ENCODE peak calls at places on chromosomes 16 and 17, in six cellular contexts. One of them, this sample, is unnamed.
A peak's percentile ranks its signal among the peaks of the same experiment; 100 is the strongest.

GRCh38 chr16:67767953-67768352 is 38.4 kb downstream of the RANBP10 start:
- DNase-seq in HCT116: no peak
- DNase-seq in adipocyte: peak; percentile 66
- DNase-seq in thoracic aorta: no peak
- DNase-seq in fibroblast of lung: peak; percentile 80
- DNase-seq in psoas muscle: no peak
- DNase-seq in this sample: peak; percentile 65

GRCh38 chr17:79691931-79692330 is 38.8 kb upstream of the ENPP7 start:
- DNase-seq in psoas muscle: peak; percentile 47
- DNase-seq in HCT116: no peak
- DNase-seq in adipocyte: no peak
- DNase-seq in thoracic aorta: no peak
- DNase-seq in fibroblast of lung: no peak
- DNase-seq in this sample: peak; percentile 64

GRCh38 chr17:43803758-43804157 is 23.5 kb downstream of the CFAP97D1 start:
- DNase-seq in thoracic aorta: no peak
- DNase-seq in fibroblast of lung: no peak
- DNase-seq in adipocyte: no peak
- DNase-seq in HCT116: no peak
- DNase-seq in psoas muscle: no peak
- DNase-seq in this sample: peak; percentile 27

GRCh38 chr16:29009050-29009837 is 24.4 kb downstream of the LAT start:
- DNase-seq in thoracic aorta: no peak
- DNase-seq in psoas muscle: no peak
- DNase-seq in fibroblast of lung: no peak
- DNase-seq in adipocyte: no peak
- DNase-seq in HCT116: no peak
- DNase-seq in this sample: no peak

GRCh38 chr17:65290041-65290440 is 152.9 kb downstream of the RGS9 start:
- DNase-seq in adipocyte: no peak
- DNase-seq in fibroblast of lung: no peak
- DNase-seq in psoas muscle: no peak
- DNase-seq in thoracic aorta: no peak
- DNase-seq in HCT116: no peak
- DNase-seq in this sample: no peak

GRCh38 chr16:4315185-4316102 is at the start of gene GLIS2:
- DNase-seq in adipocyte: peak; percentile 93
- DNase-seq in HCT116: peak; percentile 28
- DNase-seq in fibroblast of lung: peak; percentile 86
- DNase-seq in psoas muscle: peak; percentile 80
- DNase-seq in thoracic aorta: no peak
- DNase-seq in this sample: peak; percentile 87

GRCh38 chr17:59287452-59287851 is 44.0 kb upstream of the YPEL2 start:
- DNase-seq in HCT116: peak; percentile 27
- DNase-seq in adipocyte: no peak
- DNase-seq in thoracic aorta: no peak
- DNase-seq in fibroblast of lung: peak; percentile 13
- DNase-seq in psoas muscle: no peak
- DNase-seq in this sample: peak; percentile 17

GRCh38 chr16:84360170-84360569 is 8.2 kb upstream of the ATP2C2 start:
- DNase-seq in psoas muscle: no peak
- DNase-seq in adipocyte: no peak
- DNase-seq in fibroblast of lung: no peak
- DNase-seq in thoracic aorta: no peak
- DNase-seq in HCT116: no peak
- DNase-seq in this sample: no peak

DNA sequence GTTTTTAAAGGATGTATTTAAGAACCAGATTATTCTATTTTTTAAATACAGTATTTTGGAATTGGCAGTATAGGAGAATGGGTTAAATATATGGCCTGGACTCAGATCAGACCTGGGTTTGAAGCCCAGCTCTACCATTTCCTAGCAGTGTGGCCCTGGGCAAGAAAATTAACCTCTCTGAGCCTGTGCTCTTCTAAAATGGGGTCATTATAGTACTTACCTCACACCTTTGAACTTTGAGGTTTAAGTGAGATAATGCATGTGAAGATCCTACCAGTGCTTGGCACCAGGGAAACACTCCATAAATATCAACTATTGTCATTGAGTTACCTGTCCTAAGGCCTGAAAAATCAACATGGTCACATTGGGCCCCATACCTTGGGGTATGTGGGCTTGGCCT is 93.4 kb upstream of the WSB1 start:
- DNase-seq in fibroblast of lung: no peak
- DNase-seq in HCT116: no peak
- DNase-seq in adipocyte: no peak
- DNase-seq in thoracic aorta: no peak
- DNase-seq in psoas muscle: no peak
- DNase-seq in this sample: no peak
- H3K9me3 ChIP-seq in fibroblast of lung: no peaks in the 10 kb centered on the region
- H3K9me3 ChIP-seq in HCT116: no peaks in the 10 kb centered on the region
- H3K9me3 ChIP-seq in adipocyte: no peaks in the 10 kb centered on the region
- H3K9me3 ChIP-seq in thoracic aorta: no peaks in the 10 kb centered on the region
- H3K9me3 ChIP-seq in psoas muscle: no peaks in the 10 kb centered on the region
- H3K9me3 ChIP-seq in this sample: peaks cover 5% of the 10 kb centered on the region

DNA sequence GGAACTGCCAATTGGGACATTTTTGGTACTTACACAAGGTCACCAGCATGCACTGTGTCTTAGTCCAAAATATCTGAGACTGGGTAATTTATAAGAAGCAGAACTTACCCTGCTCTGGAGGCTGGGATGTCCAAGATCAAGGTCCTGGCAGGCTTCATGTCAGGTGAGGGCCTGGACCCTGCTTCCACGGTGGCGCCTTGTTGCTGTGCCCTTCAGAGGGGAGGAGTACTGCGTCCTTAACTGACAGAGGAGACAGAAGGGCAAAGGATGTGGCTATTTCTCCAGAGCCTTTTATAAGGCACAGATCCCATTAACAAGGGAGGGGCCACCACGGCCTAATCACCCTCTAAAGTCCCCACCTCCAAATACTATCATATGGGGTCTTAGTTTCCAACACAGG is 178.9 kb downstream of the C16orf95 start:
- DNase-seq in HCT116: no peak
- DNase-seq in psoas muscle: no peak
- DNase-seq in adipocyte: no peak
- DNase-seq in fibroblast of lung: no peak
- DNase-seq in thoracic aorta: no peak
- DNase-seq in this sample: no peak
- H3K27me3 ChIP-seq in HCT116: no peaks in the 10 kb centered on the region
- H3K27me3 ChIP-seq in psoas muscle: peaks cover 2% of the 10 kb centered on the region
- H3K27me3 ChIP-seq in adipocyte: no peaks in the 10 kb centered on the region
- H3K27me3 ChIP-seq in fibroblast of lung: no peaks in the 10 kb centered on the region
- H3K27me3 ChIP-seq in thoracic aorta: no peaks in the 10 kb centered on the region
- H3K27me3 ChIP-seq in this sample: no peaks in the 10 kb centered on the region

GRCh38 chr17:81286491-81287145 is 8.5 kb downstream of the SLC38A10 start:
- DNase-seq in psoas muscle: no peak
- DNase-seq in fibroblast of lung: no peak
- DNase-seq in adipocyte: no peak
- DNase-seq in HCT116: no peak
- DNase-seq in thoracic aorta: no peak
- DNase-seq in this sample: no peak

GRCh38 chr17:81287155-81287554 is 8.0 kb downstream of the SLC38A10 start:
- DNase-seq in HCT116: no peak
- DNase-seq in fibroblast of lung: no peak
- DNase-seq in psoas muscle: no peak
- DNase-seq in adipocyte: no peak
- DNase-seq in thoracic aorta: no peak
- DNase-seq in this sample: no peak

GRCh38 chr17:81287741-81288430 is 7.2 kb downstream of the SLC38A10 start:
- DNase-seq in thoracic aorta: no peak
- DNase-seq in psoas muscle: no peak
- DNase-seq in HCT116: no peak
- DNase-seq in fibroblast of lung: no peak
- DNase-seq in adipocyte: no peak
- DNase-seq in this sample: no peak

GRCh38 chr17:81285179-81285878 is 9.8 kb downstream of the SLC38A10 start:
- DNase-seq in adipocyte: peak; percentile 24
- DNase-seq in thoracic aorta: no peak
- DNase-seq in HCT116: no peak
- DNase-seq in psoas muscle: peak; percentile 81
- DNase-seq in fibroblast of lung: peak; percentile 21
- DNase-seq in this sample: no peak

DNA sequence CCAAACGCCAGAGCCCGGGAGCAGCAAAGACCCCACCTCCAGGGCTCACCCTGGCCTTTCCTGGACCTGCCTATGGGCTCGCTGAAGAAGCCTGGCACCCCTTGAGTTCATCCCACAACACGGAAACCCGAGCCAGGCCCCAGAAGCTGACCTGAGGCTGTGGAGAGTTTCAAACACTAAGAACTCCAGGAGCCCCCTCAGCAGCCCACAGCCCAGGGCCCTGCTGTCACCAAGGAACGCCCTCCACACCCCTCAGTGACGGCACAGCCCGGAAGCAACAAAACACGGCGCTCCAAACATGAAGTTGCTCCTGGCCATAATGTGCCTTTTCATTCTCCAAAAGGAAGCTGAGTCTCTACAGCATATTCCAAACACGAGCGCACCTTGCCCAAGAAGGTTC is 9.2 kb downstream of the SLC38A10 start:
- DNase-seq in fibroblast of lung: no peak
- DNase-seq in adipocyte: no peak
- DNase-seq in HCT116: no peak
- DNase-seq in psoas muscle: no peak
- DNase-seq in thoracic aorta: no peak
- DNase-seq in this sample: no peak
- H3K36me3 ChIP-seq in fibroblast of lung: peaks cover 12% of the 10 kb centered on the region
- H3K36me3 ChIP-seq in adipocyte: peaks cover 47% of the 10 kb centered on the region
- H3K36me3 ChIP-seq in HCT116: peaks cover 33% of the 10 kb centered on the region
- H3K36me3 ChIP-seq in psoas muscle: peaks cover 29% of the 10 kb centered on the region
- H3K36me3 ChIP-seq in thoracic aorta: peaks cover 13% of the 10 kb centered on the region
- H3K36me3 ChIP-seq in this sample: peaks cover 43% of the 10 kb centered on the region

DNA sequence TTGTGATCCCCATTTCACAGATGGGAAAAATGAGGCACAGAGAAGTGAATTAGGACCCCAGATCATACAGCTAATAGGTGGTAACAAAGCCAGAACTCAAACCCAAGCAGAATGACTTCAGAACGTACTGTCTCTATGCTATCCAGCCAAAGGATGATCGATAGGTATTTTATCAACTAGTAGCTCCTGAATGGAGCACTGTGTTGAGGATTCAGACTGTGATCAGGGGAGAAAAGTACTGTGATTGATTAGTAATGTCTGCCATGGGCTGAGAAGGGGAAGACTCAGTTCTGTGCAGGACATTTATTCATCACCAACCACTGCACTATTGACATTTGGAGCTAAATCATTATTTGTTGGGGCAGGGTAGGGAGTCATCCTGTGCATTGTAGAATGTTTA is 38.7 kb downstream of the CACNG4 start:
- DNase-seq in adipocyte: no peak
- DNase-seq in psoas muscle: no peak
- DNase-seq in thoracic aorta: no peak
- DNase-seq in HCT116: no peak
- DNase-seq in fibroblast of lung: no peak
- DNase-seq in this sample: no peak
- H3K9me3 ChIP-seq in adipocyte: peaks cover 4% of the 10 kb centered on the region
- H3K9me3 ChIP-seq in psoas muscle: no peaks in the 10 kb centered on the region
- H3K9me3 ChIP-seq in thoracic aorta: no peaks in the 10 kb centered on the region
- H3K9me3 ChIP-seq in HCT116: no peaks in the 10 kb centered on the region
- H3K9me3 ChIP-seq in fibroblast of lung: no peaks in the 10 kb centered on the region
- H3K9me3 ChIP-seq in this sample: no peaks in the 10 kb centered on the region

DNA sequence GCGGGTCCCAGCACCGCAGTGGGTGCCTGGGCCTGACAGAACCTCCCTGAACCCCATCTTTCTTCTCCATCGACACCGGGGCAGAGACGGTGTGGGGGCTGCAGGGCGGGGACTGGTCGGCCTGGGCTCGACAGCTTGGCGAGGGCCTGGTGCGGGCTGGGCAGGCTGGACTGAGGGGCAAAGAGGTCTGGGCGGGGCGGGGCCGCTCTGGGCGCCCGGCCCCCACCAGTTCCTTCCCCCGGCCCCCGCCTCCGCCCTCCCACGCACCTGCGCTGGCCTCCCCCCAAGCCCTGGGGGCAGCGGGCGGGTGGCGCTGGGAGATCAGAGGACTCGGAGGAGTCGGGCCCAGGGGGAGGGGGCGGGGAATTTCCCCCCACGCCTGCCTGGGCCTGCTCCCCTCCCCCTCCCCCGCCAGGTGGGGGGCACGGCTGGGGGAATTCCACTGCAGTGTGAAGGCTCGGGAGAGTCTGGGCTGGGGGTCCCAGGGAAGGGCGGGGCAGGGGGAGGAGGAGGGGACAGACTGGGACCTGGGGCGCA is 933 bp upstream of the KREMEN2 start:
- DNase-seq in thoracic aorta: no peak
- DNase-seq in fibroblast of lung: no peak
- DNase-seq in HCT116: no peak
- DNase-seq in psoas muscle: no peak
- DNase-seq in adipocyte: no peak
- DNase-seq in this sample: no peak
- H3K27me3 ChIP-seq in thoracic aorta: peaks cover 36% of the 10 kb centered on the region
- H3K27me3 ChIP-seq in fibroblast of lung: peaks cover 51% of the 10 kb centered on the region
- H3K27me3 ChIP-seq in HCT116: no peaks in the 10 kb centered on the region
- H3K27me3 ChIP-seq in psoas muscle: peaks cover 37% of the 10 kb centered on the region
- H3K27me3 ChIP-seq in adipocyte: peaks cover 45% of the 10 kb centered on the region
- H3K27me3 ChIP-seq in this sample: peaks cover 32% of the 10 kb centered on the region

GRCh38 chr17:7676533-7676932 is 10.8 kb downstream of the TP53 start:
- DNase-seq in thoracic aorta: no peak
- DNase-seq in adipocyte: no peak
- DNase-seq in fibroblast of lung: no peak
- DNase-seq in psoas muscle: no peak
- DNase-seq in HCT116: no peak
- DNase-seq in this sample: no peak
- H3K36me3 ChIP-seq in thoracic aorta: peaks cover 36% of the 10 kb centered on the region
- H3K36me3 ChIP-seq in adipocyte: peaks cover 37% of the 10 kb centered on the region
- H3K36me3 ChIP-seq in fibroblast of lung: peaks cover 12% of the 10 kb centered on the region
- H3K36me3 ChIP-seq in psoas muscle: peaks cover 50% of the 10 kb centered on the region
- H3K36me3 ChIP-seq in HCT116: peaks cover 24% of the 10 kb centered on the region
- H3K36me3 ChIP-seq in this sample: peaks cover 4% of the 10 kb centered on the region

DNA sequence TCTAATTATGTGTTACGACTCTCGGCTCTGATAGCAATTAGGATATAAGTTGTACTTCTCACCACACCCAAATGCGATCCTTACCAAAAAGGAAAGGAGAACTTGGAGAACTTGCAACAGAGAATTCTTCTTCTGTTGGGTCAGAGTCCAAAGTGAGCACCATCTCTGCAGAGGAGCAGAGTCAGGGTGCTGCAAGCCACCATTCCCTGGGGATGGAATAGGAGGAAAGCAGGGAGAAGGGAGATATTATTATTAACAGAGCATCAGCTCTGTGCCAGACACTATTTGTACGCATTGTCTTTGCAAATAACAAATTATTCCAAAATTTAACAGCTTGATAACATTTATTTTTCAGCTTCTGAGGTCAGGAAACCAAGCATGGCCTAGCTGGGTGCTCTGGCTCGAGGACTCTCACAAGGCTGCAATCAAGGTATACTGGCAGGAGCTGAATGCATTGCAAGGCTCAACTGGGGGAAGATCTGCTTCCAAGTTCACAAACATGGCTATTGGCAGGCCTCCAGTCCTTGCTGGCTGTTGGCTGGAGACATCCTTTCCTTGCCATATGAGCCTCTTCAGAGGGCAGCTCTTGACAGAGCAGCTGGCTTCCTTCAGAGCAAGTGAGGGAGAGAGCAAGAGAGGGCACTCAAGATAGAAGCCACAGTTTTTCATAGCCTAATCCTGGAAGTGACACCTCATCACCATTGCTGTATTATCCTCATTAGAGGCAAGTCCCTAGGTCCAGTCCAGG is 296.2 kb upstream of the CDH5 start:
- DNase-seq in psoas muscle: peak; percentile 32
- DNase-seq in HCT116: no peak
- DNase-seq in adipocyte: peak; percentile 81
- DNase-seq in fibroblast of lung: peak; percentile 96
- DNase-seq in thoracic aorta: no peak
- DNase-seq in this sample: peak; percentile 71
- H3K9me3 ChIP-seq in psoas muscle: peaks cover 3% of the 10 kb centered on the region
- H3K9me3 ChIP-seq in HCT116: no peaks in the 10 kb centered on the region
- H3K9me3 ChIP-seq in adipocyte: peaks cover 17% of the 10 kb centered on the region
- H3K9me3 ChIP-seq in fibroblast of lung: no peaks in the 10 kb centered on the region
- H3K9me3 ChIP-seq in thoracic aorta: no peaks in the 10 kb centered on the region
- H3K9me3 ChIP-seq in this sample: no peaks in the 10 kb centered on the region

GRCh38 chr17:61454095-61454931 is 2.1 kb downstream of the TBX4 start:
- DNase-seq in fibroblast of lung: peak; percentile 45
- DNase-seq in thoracic aorta: no peak
- DNase-seq in psoas muscle: no peak
- DNase-seq in adipocyte: no peak
- DNase-seq in HCT116: no peak
- DNase-seq in this sample: no peak
- H3K27me3 ChIP-seq in fibroblast of lung: no peaks in the 10 kb centered on the region
- H3K27me3 ChIP-seq in thoracic aorta: peaks cover 43% of the 10 kb centered on the region
- H3K27me3 ChIP-seq in psoas muscle: peaks cover 61% of the 10 kb centered on the region
- H3K27me3 ChIP-seq in adipocyte: peaks cover 55% of the 10 kb centered on the region
- H3K27me3 ChIP-seq in HCT116: no peaks in the 10 kb centered on the region
- H3K27me3 ChIP-seq in this sample: no peaks in the 10 kb centered on the region

This sample was measured in MG63.